ENCODE peak calls at places on chromosomes 5 and 9, in four cellular contexts. J, H, A and L are unnamed samples.

GRCh38 chr5:139855946-139856540 is 60.4 kb downstream of the PSD2 start:
- DNase-seq in J (no peak), H (no peak), A (no peak), L (no peak)

GRCh38 chr9:27712826-27713225 is 139.5 kb upstream of the C9orf72 start:
- DNase-seq in J (no peak), H (no peak), A (no peak), L (no peak)

GRCh38 chr5:172870261-172870806 is 36.3 kb downstream of the ERGIC1 start:
- DNase-seq in J (no peak), H (no peak), A (no peak), L (no peak)

GRCh38 chr5:120344181-120344580 is 119.9 kb upstream of the PRR16 start:
- DNase-seq in J (no peak), H (no peak), A (no peak), L (no peak)

GRCh38 chr9:126788631-126789349 is 16.1 kb upstream of the ZBTB43 start:
- DNase-seq in J (no peak), H (no peak), A (no peak), L (no peak)

GRCh38 chr9:7374966-7375650 is 424.5 kb downstream of the DMAC1 start:
- DNase-seq in J (no peak), H (no peak), A (no peak), L (no peak)

GRCh38 chr5:16245249-16245648 is 65.7 kb upstream of the MARCHF11 start:
- DNase-seq in J (no peak), H (no peak), A (no peak), L (no peak)

GRCh38 chr5:41794478-41794877 is 75.7 kb downstream of the OXCT1 start:
- DNase-seq in J (no peak), H (peak), A (no peak), L (no peak)

GRCh38 chr9:90801175-90801506 is 478 bp upstream of the SYK start:
- DNase-seq in J (no peak), H (no peak), A (no peak), L (no peak)

GRCh38 chr5:142803428-142804111 is 33.4 kb downstream of the ARHGAP26 start:
- DNase-seq in J (no peak), H (no peak), A (no peak), L (no peak)

GRCh38 chr9:97480749-97481148 is 20.7 kb upstream of the TMOD1 start:
- DNase-seq in J (no peak), H (no peak), A (no peak), L (no peak)

GRCh38 chr5:133155326-133155969 is 103.6 kb downstream of the HSPA4 start:
- DNase-seq in J (no peak), H (no peak), A (no peak), L (no peak)
- TF ChIP-seq ETV6 in J (no peak), H (no peak), A (no peak), L (no peak)

GRCh38 chr5:59371525-59372138 is 521.9 kb downstream of the PDE4D start:
- DNase-seq in J (no peak), H (no peak), A (no peak), L (no peak)
- TF ChIP-seq CREM in J (no peak), H (no peak), A (no peak), L (no peak)

GRCh38 chr5:141121985-141122384 is 367 bp downstream of the PCDHB4 start:
- DNase-seq in J (no peak), H (no peak), A (no peak), L (no peak)
- TF ChIP-seq ETV6 in J (no peak), H (no peak), A (no peak), L (no peak)

GRCh38 chr5:168317521-168318147 is 26.2 kb downstream of the WWC1 start:
- DNase-seq in J (peak), H (peak), A (no peak), L (no peak)

GRCh38 chr5:168315416-168315990 is 24.1 kb downstream of the WWC1 start:
- DNase-seq in J (no peak), H (no peak), A (no peak), L (no peak)

GRCh38 chr5:168317096-168317520 is 25.7 kb downstream of the WWC1 start:
- DNase-seq in J (no peak), H (no peak), A (no peak), L (no peak)

GRCh38 chr5:168315991-168316578 is 24.6 kb downstream of the WWC1 start:
- DNase-seq in J (no peak), H (peak), A (no peak), L (no peak)

GRCh38 chr5:168318237-168318636 is 26.8 kb downstream of the WWC1 start:
- DNase-seq in J (no peak), H (no peak), A (no peak), L (no peak)
- TF ChIP-seq CREM in J (no peak), H (no peak), A (no peak), L (no peak)